ENCODE peak calls at places on chromosomes 6 and 20, in eight cellular contexts. One of them, this sample, is unnamed.

GRCh38 chr6:125791151-125791819 is 525 bp downstream of the NCOA7 start:
- DNase-seq in sigmoid colon: no peak
- DNase-seq in esophagus squamous epithelium: no peak
- DNase-seq in CD8-positive, alpha-beta T cell: peak
- DNase-seq in neural crest cell: no peak
- DNase-seq in left lung: peak
- DNase-seq in cardiac muscle cell: peak
- DNase-seq in colonic mucosa: peak
- DNase-seq in this sample: no peak

GRCh38 chr6:124573953-124574352 is 388.3 kb upstream of the RNF217 start:
- DNase-seq in esophagus squamous epithelium: no peak
- DNase-seq in sigmoid colon: no peak
- DNase-seq in cardiac muscle cell: no peak
- DNase-seq in left lung: no peak
- DNase-seq in CD8-positive, alpha-beta T cell: no peak
- DNase-seq in colonic mucosa: no peak
- DNase-seq in neural crest cell: no peak
- DNase-seq in this sample: no peak

GRCh38 chr6:150310539-150310938 is 58.3 kb upstream of the IYD start:
- DNase-seq in left lung: no peak
- DNase-seq in CD8-positive, alpha-beta T cell: no peak
- DNase-seq in esophagus squamous epithelium: no peak
- DNase-seq in neural crest cell: no peak
- DNase-seq in colonic mucosa: no peak
- DNase-seq in cardiac muscle cell: no peak
- DNase-seq in sigmoid colon: no peak
- DNase-seq in this sample: no peak

GRCh38 chr6:5518936-5519491 is 257.7 kb downstream of the FARS2 start:
- DNase-seq in CD8-positive, alpha-beta T cell: no peak
- DNase-seq in left lung: no peak
- DNase-seq in cardiac muscle cell: no peak
- DNase-seq in neural crest cell: no peak
- DNase-seq in colonic mucosa: no peak
- DNase-seq in sigmoid colon: no peak
- DNase-seq in esophagus squamous epithelium: no peak
- DNase-seq in this sample: no peak

GRCh38 chr20:52269327-52269726 is 77.7 kb upstream of the ZFP64 start:
- DNase-seq in cardiac muscle cell: no peak
- DNase-seq in neural crest cell: no peak
- DNase-seq in left lung: no peak
- DNase-seq in colonic mucosa: no peak
- DNase-seq in sigmoid colon: no peak
- DNase-seq in CD8-positive, alpha-beta T cell: no peak
- DNase-seq in esophagus squamous epithelium: no peak
- DNase-seq in this sample: no peak

GRCh38 chr6:87628881-87629280 is 38.9 kb downstream of the ORC3 start:
- DNase-seq in left lung: no peak
- DNase-seq in neural crest cell: no peak
- DNase-seq in colonic mucosa: no peak
- DNase-seq in CD8-positive, alpha-beta T cell: no peak
- DNase-seq in sigmoid colon: no peak
- DNase-seq in esophagus squamous epithelium: no peak
- DNase-seq in cardiac muscle cell: peak
- DNase-seq in this sample: no peak

GRCh38 chr6:48426636-48427035 is 315.6 kb upstream of the PTCHD4 start:
- DNase-seq in CD8-positive, alpha-beta T cell: no peak
- DNase-seq in esophagus squamous epithelium: no peak
- DNase-seq in sigmoid colon: no peak
- DNase-seq in neural crest cell: no peak
- DNase-seq in cardiac muscle cell: no peak
- DNase-seq in colonic mucosa: no peak
- DNase-seq in left lung: no peak
- DNase-seq in this sample: no peak

GRCh38 chr6:135062735-135063134 is 8.1 kb upstream of the HBS1L start:
- DNase-seq in left lung: no peak
- DNase-seq in neural crest cell: no peak
- DNase-seq in cardiac muscle cell: no peak
- DNase-seq in sigmoid colon: no peak
- DNase-seq in colonic mucosa: peak
- DNase-seq in esophagus squamous epithelium: no peak
- DNase-seq in CD8-positive, alpha-beta T cell: no peak
- DNase-seq in this sample: no peak

GRCh38 chr6:25156123-25156522 is 123.1 kb upstream of the CARMIL1 start:
- DNase-seq in CD8-positive, alpha-beta T cell: no peak
- DNase-seq in left lung: no peak
- DNase-seq in neural crest cell: no peak
- DNase-seq in sigmoid colon: no peak
- DNase-seq in colonic mucosa: no peak
- DNase-seq in esophagus squamous epithelium: no peak
- DNase-seq in cardiac muscle cell: no peak
- DNase-seq in this sample: no peak

GRCh38 chr6:121504227-121504626 is 68.8 kb downstream of the GJA1 start:
- DNase-seq in neural crest cell: no peak
- DNase-seq in esophagus squamous epithelium: no peak
- DNase-seq in left lung: no peak
- DNase-seq in colonic mucosa: no peak
- DNase-seq in cardiac muscle cell: no peak
- DNase-seq in sigmoid colon: no peak
- DNase-seq in CD8-positive, alpha-beta T cell: no peak
- DNase-seq in this sample: no peak

GRCh38 chr6:158737710-158738615 is 81.2 kb downstream of the EZR start:
- DNase-seq in esophagus squamous epithelium: no peak
- DNase-seq in neural crest cell: no peak
- DNase-seq in CD8-positive, alpha-beta T cell: no peak
- DNase-seq in colonic mucosa: no peak
- DNase-seq in cardiac muscle cell: no peak
- DNase-seq in left lung: no peak
- DNase-seq in sigmoid colon: no peak
- DNase-seq in this sample: no peak

GRCh38 chr6:111353914-111354464 is 129.0 kb downstream of the REV3L start:
- DNase-seq in cardiac muscle cell: peak
- DNase-seq in CD8-positive, alpha-beta T cell: no peak
- DNase-seq in sigmoid colon: no peak
- DNase-seq in esophagus squamous epithelium: no peak
- DNase-seq in colonic mucosa: no peak
- DNase-seq in neural crest cell: no peak
- DNase-seq in left lung: no peak
- DNase-seq in this sample: no peak

GRCh38 chr6:111105578-111105977 is 18.3 kb downstream of the SLC16A10 start:
- DNase-seq in left lung: peak
- DNase-seq in colonic mucosa: peak
- DNase-seq in sigmoid colon: no peak
- DNase-seq in CD8-positive, alpha-beta T cell: peak
- DNase-seq in esophagus squamous epithelium: no peak
- DNase-seq in neural crest cell: no peak
- DNase-seq in cardiac muscle cell: peak
- DNase-seq in this sample: no peak

DNA sequence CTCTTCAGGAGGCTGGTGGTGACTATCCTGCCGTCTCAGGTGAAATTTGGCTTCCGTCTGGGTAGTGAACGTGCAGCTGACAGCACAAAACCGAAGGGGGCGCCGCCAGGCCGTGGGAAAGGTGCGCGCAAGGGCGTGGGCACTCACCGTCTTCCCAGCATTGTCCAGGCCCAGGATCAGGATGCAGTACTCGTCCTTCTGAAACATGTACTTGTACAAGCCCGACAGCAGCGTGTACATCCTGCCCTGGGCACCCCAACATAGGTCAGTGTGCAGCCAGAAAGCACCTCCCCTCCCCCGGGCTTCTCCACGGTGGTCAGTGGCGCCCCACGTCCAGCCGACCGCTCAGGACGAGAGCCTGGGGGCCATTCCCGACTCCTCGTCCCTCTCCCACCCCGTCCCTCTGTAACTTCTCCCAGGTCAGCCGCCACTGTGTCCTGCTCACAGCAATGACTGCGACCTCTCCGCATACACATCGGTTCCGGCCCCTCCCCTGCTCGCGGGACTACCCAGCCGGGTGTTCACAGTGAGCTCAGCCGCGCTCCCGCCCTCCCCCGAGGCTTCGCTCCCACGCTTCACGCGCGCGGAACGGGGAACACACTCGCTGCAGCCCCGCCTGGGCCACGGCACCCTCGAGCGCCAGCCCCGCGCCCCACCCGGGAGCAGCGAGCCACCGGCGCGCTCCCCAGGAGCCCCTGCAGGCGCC is 771 bp downstream of the ARFRP1 start:
- DNase-seq in cardiac muscle cell: peak
- DNase-seq in colonic mucosa: peak
- DNase-seq in neural crest cell: no peak
- DNase-seq in sigmoid colon: peak
- DNase-seq in esophagus squamous epithelium: no peak
- DNase-seq in CD8-positive, alpha-beta T cell: peak
- DNase-seq in left lung: peak
- DNase-seq in this sample: peak
- TF ChIP-seq CTCF in cardiac muscle cell: peak
- TF ChIP-seq CTCF in colonic mucosa: no peak
- TF ChIP-seq CTCF in neural crest cell: peak
- TF ChIP-seq CTCF in sigmoid colon: no peak
- TF ChIP-seq CTCF in esophagus squamous epithelium: peak
- TF ChIP-seq CTCF in CD8-positive, alpha-beta T cell: peak
- TF ChIP-seq CTCF in left lung: no peak
- TF ChIP-seq CTCF in this sample: peak

DNA sequence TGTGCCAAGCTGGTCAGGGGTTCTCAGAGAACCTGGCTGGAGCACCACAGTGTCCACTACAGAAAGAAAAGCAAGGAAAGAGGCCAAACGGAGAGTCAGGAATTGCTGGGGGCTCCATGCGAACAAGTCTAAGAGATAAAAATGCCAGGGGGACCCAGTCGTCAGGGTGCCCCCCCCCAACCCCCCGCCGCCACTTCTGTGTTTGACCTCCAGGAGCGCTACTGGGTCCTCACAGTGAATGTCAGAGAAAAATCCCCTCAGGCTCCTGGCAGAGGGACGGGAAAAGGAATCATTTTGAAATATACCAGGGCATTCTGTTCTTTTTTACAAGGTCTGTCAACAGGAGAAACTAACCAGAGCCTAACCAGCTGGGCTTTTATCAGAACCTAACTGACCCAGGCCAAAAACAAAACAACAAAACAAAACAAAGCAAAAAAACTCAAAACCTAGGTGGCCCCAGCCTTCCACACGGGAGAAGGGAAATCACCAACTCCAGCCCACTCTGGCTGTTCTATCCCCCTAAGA is 17.9 kb upstream of the NELFCD start:
- DNase-seq in left lung: no peak
- DNase-seq in cardiac muscle cell: no peak
- DNase-seq in CD8-positive, alpha-beta T cell: no peak
- DNase-seq in neural crest cell: no peak
- DNase-seq in sigmoid colon: no peak
- DNase-seq in colonic mucosa: no peak
- DNase-seq in esophagus squamous epithelium: no peak
- DNase-seq in this sample: no peak
- TF ChIP-seq CTCF in left lung: no peak
- TF ChIP-seq CTCF in cardiac muscle cell: no peak
- TF ChIP-seq CTCF in CD8-positive, alpha-beta T cell: no peak
- TF ChIP-seq CTCF in neural crest cell: peak
- TF ChIP-seq CTCF in sigmoid colon: no peak
- TF ChIP-seq CTCF in colonic mucosa: no peak
- TF ChIP-seq CTCF in esophagus squamous epithelium: no peak
- TF ChIP-seq CTCF in this sample: peak

DNA sequence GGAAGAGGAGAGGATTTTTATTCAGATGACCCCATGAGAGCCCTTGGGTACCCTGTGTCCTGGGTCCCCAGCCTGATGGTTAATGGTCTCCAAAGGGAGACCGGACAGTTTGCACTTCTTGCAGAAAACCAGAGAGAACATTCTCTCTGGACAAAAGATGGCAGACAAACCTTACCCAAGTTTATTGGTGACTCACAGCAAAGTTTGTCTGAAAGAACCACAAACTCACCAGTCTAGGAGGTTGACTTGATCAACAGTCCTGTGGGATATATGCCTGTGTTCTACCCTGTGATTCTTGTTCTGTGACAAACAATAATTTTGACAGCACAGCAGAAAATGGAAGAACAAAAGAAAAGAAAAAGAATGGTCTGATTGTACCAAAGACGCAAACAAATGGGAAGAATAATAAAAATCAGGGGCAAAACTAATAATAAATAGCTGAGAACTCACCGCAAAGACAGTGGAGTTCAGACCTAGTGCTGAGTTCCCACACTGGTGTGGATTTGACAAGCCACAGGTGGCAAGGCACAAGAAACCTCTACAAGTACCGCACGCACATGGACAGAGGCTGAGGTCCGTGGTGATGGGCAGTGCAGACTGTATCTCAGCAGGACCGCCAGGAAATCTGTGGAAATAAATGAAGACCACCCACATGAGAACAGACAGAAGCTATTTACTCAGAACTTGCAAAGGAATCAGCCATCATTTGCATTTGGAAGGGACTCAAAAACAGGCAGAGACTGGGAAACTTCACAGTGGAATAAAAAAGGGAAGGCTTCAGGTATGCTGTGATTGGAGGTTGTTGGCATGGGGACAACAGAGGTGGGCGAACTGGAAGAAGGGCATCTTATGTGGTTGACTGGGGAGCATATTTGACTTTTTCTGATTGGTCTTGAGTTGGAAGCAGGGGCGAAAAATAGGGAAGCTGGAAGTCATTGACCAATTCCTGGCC is 246.3 kb upstream of the RNF24 start:
- DNase-seq in left lung: no peak
- DNase-seq in CD8-positive, alpha-beta T cell: no peak
- DNase-seq in sigmoid colon: no peak
- DNase-seq in esophagus squamous epithelium: no peak
- DNase-seq in colonic mucosa: no peak
- DNase-seq in neural crest cell: no peak
- DNase-seq in cardiac muscle cell: no peak
- DNase-seq in this sample: no peak
- TF ChIP-seq CTCF in left lung: no peak
- TF ChIP-seq CTCF in CD8-positive, alpha-beta T cell: no peak
- TF ChIP-seq CTCF in sigmoid colon: no peak
- TF ChIP-seq CTCF in esophagus squamous epithelium: no peak
- TF ChIP-seq CTCF in colonic mucosa: no peak
- TF ChIP-seq CTCF in neural crest cell: no peak
- TF ChIP-seq CTCF in cardiac muscle cell: no peak
- TF ChIP-seq CTCF in this sample: no peak

DNA sequence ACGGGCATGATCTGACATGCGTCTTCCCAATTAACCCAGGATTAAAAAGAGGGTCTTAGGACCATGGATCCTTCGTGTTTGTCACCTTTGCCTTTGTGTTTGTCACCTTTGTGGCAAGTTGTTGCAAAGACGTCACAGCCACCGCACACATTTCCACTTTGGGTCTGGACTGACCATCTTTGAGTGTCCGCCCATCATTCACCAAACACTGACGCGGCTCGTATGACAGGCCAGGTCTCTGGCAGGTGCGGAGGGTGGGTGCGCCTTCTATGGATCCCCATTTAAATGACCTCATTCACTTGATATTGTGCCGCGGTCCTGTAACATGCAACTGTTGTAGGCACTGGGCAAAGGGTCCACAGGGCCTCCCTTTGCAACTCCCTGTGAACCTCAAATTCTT is 404.1 kb downstream of the TAF4 start:
- DNase-seq in esophagus squamous epithelium: no peak
- DNase-seq in left lung: no peak
- DNase-seq in sigmoid colon: no peak
- DNase-seq in CD8-positive, alpha-beta T cell: no peak
- DNase-seq in cardiac muscle cell: no peak
- DNase-seq in colonic mucosa: no peak
- DNase-seq in neural crest cell: no peak
- DNase-seq in this sample: no peak
- TF ChIP-seq CTCF in esophagus squamous epithelium: no peak
- TF ChIP-seq CTCF in left lung: no peak
- TF ChIP-seq CTCF in sigmoid colon: no peak
- TF ChIP-seq CTCF in CD8-positive, alpha-beta T cell: no peak
- TF ChIP-seq CTCF in cardiac muscle cell: no peak
- TF ChIP-seq CTCF in colonic mucosa: no peak
- TF ChIP-seq CTCF in neural crest cell: no peak
- TF ChIP-seq CTCF in this sample: no peak